ENCODE peak calls at places on chromosomes 2 and 18, in eight cellular contexts. A is left ventricle myocardium inferior, T is HAP-1, J is transverse colon, V is PC-9, N is aorta, K is cardiac muscle cell, E is left lung. C is an unnamed sample. For H3K4me1, the result is how much of the 10 kb centered on the place peaks cover.

GRCh38 chr2:175837046-175837445 is 165.0 kb downstream of the LNPK start:
- DNase-seq in A (no peak), T (no peak), J (no peak), V (no peak), N (peak), K (peak), E (no peak), C (no peak)

GRCh38 chr2:134603966-134604365 is 114.8 kb downstream of the TMEM163 start:
- DNase-seq in A (no peak), T (no peak), J (no peak), V (no peak), N (no peak), K (no peak), E (no peak), C (no peak)

GRCh38 chr2:152098033-152098797 is 629 bp downstream of the CACNB4 start:
- DNase-seq in A (peak), T (peak), J (peak), V (no peak), N (peak), K (peak), E (peak), C (no peak)

GRCh38 chr2:175135177-175135576 is 32.8 kb downstream of the ATF2 start:
- DNase-seq in A (no peak), T (no peak), J (no peak), V (peak), N (no peak), K (no peak), E (no peak), C (no peak)

GRCh38 chr2:11073791-11074190 is 81.5 kb upstream of the SLC66A3 start:
- DNase-seq in A (no peak), T (no peak), J (no peak), V (no peak), N (no peak), K (peak), E (no peak), C (no peak)

GRCh38 chr18:25568926-25569325 is 217.0 kb upstream of the ZNF521 start:
- DNase-seq in A (no peak), T (no peak), J (no peak), V (no peak), N (no peak), K (no peak), E (no peak), C (no peak)

GRCh38 chr2:32008811-32009478 is 1.9 kb downstream of the MEMO1 start:
- DNase-seq in A (no peak), T (peak), J (peak), V (peak), N (no peak), K (peak), E (no peak), C (peak)

GRCh38 chr2:23436346-23437099 is 51.5 kb downstream of the KLHL29 start:
- DNase-seq in A (no peak), T (peak), J (no peak), V (no peak), N (no peak), K (no peak), E (no peak), C (peak)

GRCh38 chr2:136008205-136008865 is 22.9 kb upstream of the DARS1 start:
- DNase-seq in A (peak), T (no peak), J (peak), V (no peak), N (peak), K (no peak), E (peak), C (no peak)

GRCh38 chr2:100339823-100340222 is 17.5 kb upstream of the LONRF2 start:
- DNase-seq in A (no peak), T (no peak), J (no peak), V (peak), N (no peak), K (no peak), E (no peak), C (no peak)

GRCh38 chr2:43174368-43175186 is 51.8 kb downstream of the ZFP36L2 start:
- DNase-seq in A (no peak), T (no peak), J (peak), V (no peak), N (peak), K (peak), E (no peak), C (no peak)

GRCh38 chr2:217851191-217852020 is 151.4 kb downstream of the TNS1 start:
- DNase-seq in A (no peak), T (no peak), J (peak), V (no peak), N (peak), K (peak), E (no peak), C (no peak)

GRCh38 chr2:133840761-133841160 is 272.5 kb upstream of the NCKAP5 start:
- DNase-seq in A (no peak), T (no peak), J (no peak), V (no peak), N (no peak), K (no peak), E (no peak), C (no peak)

GRCh38 chr2:36403675-36404230 is 48.2 kb downstream of the CRIM1 start:
- DNase-seq in A (no peak), T (no peak), J (no peak), V (peak), N (no peak), K (no peak), E (no peak), C (no peak)

GRCh38 chr2:211802611-211803010 is 736.0 kb downstream of the ERBB4 start:
- DNase-seq in A (no peak), T (no peak), J (no peak), V (no peak), N (no peak), K (no peak), E (no peak), C (no peak)

GRCh38 chr2:232857158-232857563 is 12.9 kb upstream of the SNORC start:
- DNase-seq in A (no peak), T (no peak), J (no peak), V (no peak), N (no peak), K (peak), E (no peak), C (peak)

GRCh38 chr2:235406420-235406819 is 87.4 kb upstream of the AGAP1 start:
- DNase-seq in A (no peak), T (no peak), J (no peak), V (no peak), N (no peak), K (no peak), E (no peak), C (no peak)

GRCh38 chr2:172372436-172372835 is 55.0 kb upstream of the ITGA6 start:
- DNase-seq in A (no peak), T (no peak), J (no peak), V (peak), N (no peak), K (no peak), E (no peak), C (no peak)

GRCh38 chr2:172096661-172097547 is 5.8 kb downstream of the DLX2 start:
- DNase-seq in A (no peak), T (no peak), J (no peak), V (no peak), N (no peak), K (peak), E (no peak), C (peak)

GRCh38 chr2:221554769-221555510 is 17.2 kb downstream of the EPHA4 start:
- DNase-seq in A (no peak), T (peak), J (no peak), V (no peak), N (no peak), K (peak), E (no peak), C (peak)

GRCh38 chr18:74819433-74820059 is 221.9 kb downstream of the ZNF407 start:
- DNase-seq in A (no peak), T (peak), J (no peak), V (no peak), N (no peak), K (no peak), E (no peak), C (peak)

GRCh38 chr2:217468042-217468441 is 534.8 kb downstream of the TNS1 start:
- DNase-seq in A (no peak), T (no peak), J (no peak), V (no peak), N (no peak), K (no peak), E (no peak), C (no peak)

GRCh38 chr2:213238753-213239591 is 45.3 kb upstream of the SPAG16 start:
- DNase-seq in A (no peak), T (no peak), J (no peak), V (peak), N (peak), K (peak), E (no peak), C (peak)

GRCh38 chr2:136023416-136023815 is 38.0 kb upstream of the DARS1 start:
- DNase-seq in A (no peak), T (no peak), J (no peak), V (no peak), N (no peak), K (no peak), E (no peak), C (no peak)

GRCh38 chr2:158321264-158321663 is 135.3 kb downstream of the CCDC148 start:
- DNase-seq in A (no peak), T (no peak), J (no peak), V (no peak), N (no peak), K (peak), E (no peak), C (no peak)

GRCh38 chr2:207423886-207424285 is 105.9 kb upstream of the CREB1 start:
- DNase-seq in A (no peak), T (no peak), J (no peak), V (no peak), N (no peak), K (peak), E (no peak), C (no peak)

GRCh38 chr2:85053802-85054201 is 79.4 kb upstream of the TCF7L1 start:
- DNase-seq in A (no peak), T (peak), J (peak), V (peak), N (no peak), K (no peak), E (peak), C (peak)

GRCh38 chr2:33500177-33500576 is 23.7 kb downstream of the RASGRP3 start:
- DNase-seq in A (no peak), T (no peak), J (no peak), V (no peak), N (no peak), K (no peak), E (no peak), C (no peak)

GRCh38 chr2:163419000-163419575 is 316.7 kb downstream of the FIGN start:
- DNase-seq in A (no peak), T (no peak), J (no peak), V (no peak), N (no peak), K (no peak), E (no peak), C (no peak)

GRCh38 chr2:206230060-206230890 is 44.2 kb upstream of the ZDBF2 start:
- DNase-seq in A (no peak), T (peak), J (no peak), V (no peak), N (no peak), K (peak), E (no peak), C (no peak)

GRCh38 chr18:41490861-41491260 is 464.2 kb upstream of the PIK3C3 start:
- DNase-seq in A (no peak), T (no peak), J (no peak), V (no peak), N (no peak), K (no peak), E (no peak), C (no peak)

GRCh38 chr2:44943693-44944101 is 2.2 kb downstream of the SIX3 start:
- DNase-seq in A (no peak), T (peak), J (no peak), V (no peak), N (no peak), K (no peak), E (no peak), C (no peak)

GRCh38 chr2:165847001-165847400 is 53.0 kb upstream of the GALNT3 start:
- DNase-seq in A (no peak), T (no peak), J (no peak), V (no peak), N (no peak), K (no peak), E (no peak), C (no peak)

GRCh38 chr2:177289824-177290632 is 25.5 kb upstream of the NFE2L2 start:
- DNase-seq in A (no peak), T (no peak), J (no peak), V (no peak), N (no peak), K (no peak), E (no peak), C (no peak)

GRCh38 chr2:177283871-177284270 is 19.3 kb upstream of the NFE2L2 start:
- DNase-seq in A (no peak), T (no peak), J (no peak), V (no peak), N (no peak), K (no peak), E (no peak), C (no peak)

GRCh38 chr2:177282787-177283533 is 18.4 kb upstream of the NFE2L2 start:
- DNase-seq in A (no peak), T (no peak), J (no peak), V (no peak), N (no peak), K (no peak), E (no peak), C (no peak)

GRCh38 chr2:177284531-177284930 is 20.0 kb upstream of the NFE2L2 start:
- DNase-seq in A (no peak), T (no peak), J (no peak), V (no peak), N (no peak), K (no peak), E (no peak), C (no peak)

GRCh38 chr2:177285892-177286715 is 21.6 kb upstream of the NFE2L2 start:
- DNase-seq in A (no peak), T (no peak), J (no peak), V (no peak), N (no peak), K (no peak), E (no peak), C (no peak)
- H3K4me1 ChIP-seq in A (half or more), T (under half), J (under half), V (under half), N (under half), K (half or more), E (under half), C (under half)

GRCh38 chr2:54561010-54561409 is 104.9 kb downstream of the SPTBN1 start:
- DNase-seq in A (no peak), T (no peak), J (no peak), V (no peak), N (no peak), K (no peak), E (no peak), C (no peak)

GRCh38 chr2:54558188-54558975 is 102.3 kb downstream of the SPTBN1 start:
- DNase-seq in A (peak), T (peak), J (peak), V (peak), N (peak), K (peak), E (peak), C (peak)

GRCh38 chr2:54560146-54560881 is 104.2 kb downstream of the SPTBN1 start:
- DNase-seq in A (no peak), T (peak), J (peak), V (peak), N (peak), K (peak), E (peak), C (peak)

GRCh38 chr2:54558976-54559410 is 102.9 kb downstream of the SPTBN1 start:
- DNase-seq in A (no peak), T (no peak), J (no peak), V (no peak), N (no peak), K (no peak), E (no peak), C (no peak)

DNA sequence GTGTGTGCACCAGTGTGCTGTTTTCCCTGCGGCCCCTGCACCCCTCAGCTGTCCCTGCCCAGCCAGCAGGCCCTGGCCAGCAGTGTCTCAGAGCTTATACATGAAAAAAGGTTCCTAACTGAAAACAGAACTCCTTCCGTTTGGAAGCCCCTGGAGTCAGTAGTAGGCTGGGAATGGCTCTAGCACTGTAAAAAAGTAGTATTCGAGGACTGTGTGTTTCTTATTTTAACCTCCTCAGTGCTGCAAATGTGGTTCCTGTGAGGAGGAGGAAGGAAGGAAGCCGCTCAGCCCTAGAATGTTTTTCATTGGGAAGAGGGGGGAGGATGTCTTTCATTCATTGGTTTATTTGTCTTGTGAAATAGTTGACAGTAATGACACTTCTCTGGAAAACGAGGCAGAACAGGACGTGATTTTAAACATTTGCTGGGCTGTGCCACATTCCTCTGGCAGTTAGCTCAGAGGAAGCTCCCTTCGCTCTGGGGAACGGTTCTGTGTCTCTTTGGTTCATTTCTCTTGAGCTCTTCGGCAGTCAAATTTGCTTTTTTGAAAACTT is 103.5 kb downstream of the SPTBN1 start:
- DNase-seq in A (no peak), T (peak), J (peak), V (peak), N (no peak), K (peak), E (no peak), C (no peak)
- H3K4me1 ChIP-seq in A (half or more), T (under half), J (under half), V (under half), N (under half), K (half or more), E (half or more), C (half or more)

DNA sequence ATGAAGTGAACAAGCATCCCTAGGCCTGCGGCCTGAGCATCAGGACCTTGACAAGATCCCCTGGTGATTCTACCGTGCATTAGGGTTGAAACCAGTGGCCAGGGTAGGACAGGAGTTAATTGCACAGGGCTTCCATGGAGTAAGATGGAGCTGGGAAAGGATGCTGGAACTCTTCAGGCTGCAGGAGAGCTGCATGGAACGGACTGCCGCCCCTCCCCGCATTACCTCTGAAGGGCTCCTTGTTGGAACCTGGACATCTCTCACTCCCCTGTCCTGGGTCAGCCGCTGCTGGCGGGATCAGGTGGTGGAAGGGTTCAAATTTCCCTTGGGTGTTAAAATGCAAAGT is 156.6 kb upstream of the ID2 start:
- DNase-seq in A (no peak), T (no peak), J (no peak), V (no peak), N (no peak), K (no peak), E (no peak), C (no peak)
- H3K4me1 ChIP-seq in A (under half), T (under half), J (under half), V (under half), N (under half), K (under half), E (under half), C (under half)

GRCh38 chr2:127658146-127658545 is 12.2 kb downstream of the GPR17 start:
- DNase-seq in A (no peak), T (no peak), J (no peak), V (no peak), N (no peak), K (no peak), E (no peak), C (no peak)
- H3K4me1 ChIP-seq in A (half or more), T (under half), J (under half), V (under half), N (under half), K (under half), E (under half), C (under half)

DNA sequence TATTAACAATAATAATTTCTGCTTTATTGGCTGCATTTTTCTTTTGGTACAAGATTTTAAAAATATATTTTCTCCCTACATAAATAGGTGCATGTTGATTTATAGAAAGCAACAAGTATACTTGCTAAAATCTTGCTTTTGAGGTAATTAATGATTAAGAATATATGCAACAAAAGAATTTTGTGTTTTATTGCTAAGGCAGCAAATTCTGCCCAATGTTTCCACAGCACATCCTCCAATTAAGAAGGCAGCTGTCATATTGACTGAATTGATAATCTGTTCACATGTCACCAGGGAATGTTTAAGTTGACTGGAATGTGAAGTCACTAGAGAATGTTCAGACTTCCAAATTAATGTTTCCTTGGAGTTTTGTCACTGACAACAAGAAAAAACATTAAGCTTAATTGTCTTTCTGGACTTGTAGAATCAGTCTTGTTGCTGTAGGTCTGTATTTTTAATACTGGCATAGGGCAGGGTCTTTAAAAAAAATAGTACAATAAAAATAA is 1602.7 kb upstream of the SLC39A10 start:
- DNase-seq in A (no peak), T (no peak), J (no peak), V (no peak), N (no peak), K (no peak), E (no peak), C (no peak)
- H3K4me1 ChIP-seq in A (under half), T (under half), J (under half), V (under half), N (under half), K (under half), E (under half), C (under half)

DNA sequence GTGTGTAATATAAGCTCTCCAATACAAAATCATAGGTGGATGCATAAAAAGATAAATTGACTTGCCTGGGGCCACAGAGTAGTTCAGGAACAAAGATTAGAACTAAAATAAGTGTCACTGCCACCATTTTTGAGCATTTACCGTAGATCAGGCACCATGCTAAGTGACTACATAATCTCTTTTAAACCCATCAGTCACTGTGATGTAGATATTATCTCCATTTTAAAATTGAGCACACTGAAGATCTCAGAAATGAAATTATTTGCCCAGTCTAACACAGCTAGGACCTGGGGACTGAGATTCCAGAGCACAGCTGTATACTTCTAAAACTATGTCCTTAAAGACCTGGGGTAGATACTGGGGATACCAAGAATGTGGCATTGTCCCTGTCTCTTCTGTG is 737.3 kb downstream of the CNTNAP5 start:
- DNase-seq in A (no peak), T (no peak), J (no peak), V (no peak), N (no peak), K (no peak), E (no peak), C (no peak)
- H3K4me1 ChIP-seq in A (under half), T (under half), J (under half), V (under half), N (under half), K (under half), E (under half), C (under half)

GRCh38 chr2:201696151-201696659 is 2.2 kb downstream of the MPP4 start:
- DNase-seq in A (no peak), T (no peak), J (no peak), V (no peak), N (no peak), K (peak), E (no peak), C (no peak)
- H3K4me1 ChIP-seq in A (under half), T (under half), J (under half), V (under half), N (under half), K (under half), E (under half), C (under half)